ENCODE peak calls at places on chromosomes 4 and X, in five cellular contexts. V is Right ventricle myocardium superior, T is psoas muscle, J is stromal cell of bone marrow, B is progenitor cell of endocrine pancreas. I is an unnamed sample.

GRCh38 chr4:41329361-41329760 is 72.6 kb downstream of the UCHL1 start:
- DNase-seq in V (no peak), T (no peak), J (no peak), B (no peak), I (no peak)

GRCh38 chr4:158722291-158722916 is 792 bp downstream of the PPID start:
- DNase-seq in T (no peak), V (no peak), J (peak; percentile 30), B (no peak), I (peak; percentile 23)

GRCh38 chr4:8044699-8045098 is 105.0 kb upstream of the AFAP1 start:
- DNase-seq in V (no peak), J (no peak), T (no peak), B (no peak), I (no peak)

GRCh38 chr4:118557298-118557851 is 127.8 kb upstream of the METTL14 start:
- DNase-seq in B (no peak), V (no peak), T (no peak), J (peak; percentile 47), I (peak; percentile 29)

GRCh38 chrX:9465380-9466114 is 689 bp downstream of the TBL1X start:
- DNase-seq in V (peak; percentile 49), J (no peak), B (no peak), T (peak; percentile 58), I (no peak)

GRCh38 chr4:52407545-52407944 is 251.6 kb downstream of the USP46 start:
- DNase-seq in B (no peak), J (no peak), V (no peak), T (no peak), I (no peak)

GRCh38 chr4:2823671-2824328 is 19.8 kb upstream of the ADD1 start:
- DNase-seq in B (no peak), J (no peak), T (peak; percentile 40), V (peak; percentile 46), I (no peak)

GRCh38 chr4:102477657-102478056 is 23.5 kb upstream of the NFKB1 start:
- DNase-seq in V (no peak), J (no peak), B (no peak), T (no peak), I (peak; percentile 24)

GRCh38 chrX:130091976-130092522 is 18.2 kb downstream of the ELF4 start:
- DNase-seq in V (peak; percentile 68), B (no peak), T (peak; percentile 62), J (no peak), I (no peak)

GRCh38 chrX:153504445-153505016 is 9.8 kb downstream of the BGN start:
- DNase-seq in V (no peak), T (no peak), B (no peak), J (no peak), I (no peak)

GRCh38 chrX:27918799-27919198 is 62.5 kb downstream of the DCAF8L1 start:
- DNase-seq in V (no peak), B (no peak), T (no peak), J (no peak), I (no peak)

GRCh38 chr4:183797445-183798248 is 107.5 kb upstream of the STOX2 start:
- DNase-seq in T (peak; percentile 60), V (peak; percentile 57), J (no peak), B (peak; percentile 54), I (peak; percentile 6)

GRCh38 chr4:8609406-8609805 is 16.8 kb downstream of the CPZ start:
- DNase-seq in B (no peak), T (no peak), J (no peak), V (no peak), I (no peak)

GRCh38 chr4:157048248-157048647 is 27.7 kb upstream of the GLRB start:
- DNase-seq in V (peak; percentile 45), B (no peak), J (peak; percentile 87), T (peak; percentile 56), I (no peak)

GRCh38 chrX:20974326-20974725 is 399.9 kb upstream of the CNKSR2 start:
- DNase-seq in T (no peak), V (no peak), B (no peak), J (no peak), I (peak; percentile 14)

GRCh38 chrX:378443-378842 is 8.3 kb downstream of the PPP2R3B start:
- DNase-seq in V (peak; percentile 6), B (no peak), J (no peak), T (peak; percentile 15), I (no peak)

GRCh38 chr4:141565379-141566089 is 70.8 kb upstream of the IL15 start:
- DNase-seq in V (no peak), B (no peak), T (no peak), J (no peak), I (no peak)

GRCh38 chr4:10982305-10982704 is 297.7 kb upstream of the CLNK start:
- DNase-seq in T (no peak), J (no peak), B (no peak), V (no peak), I (no peak)

GRCh38 chr4:174697164-174697563 is 131.9 kb downstream of the GLRA3 start:
- DNase-seq in V (no peak), J (peak; percentile 32), B (no peak), T (no peak), I (no peak)

GRCh38 chrX:132875705-132876508 is 82.5 kb downstream of the HS6ST2 start:
- DNase-seq in B (no peak), T (no peak), V (no peak), J (no peak), I (no peak)

GRCh38 chr4:8709050-8709728 is 116.6 kb downstream of the CPZ start:
- DNase-seq in V (no peak), T (peak; percentile 23), B (no peak), J (no peak), I (no peak)

GRCh38 chr4:35689866-35690265 is 554.4 kb downstream of the ARAP2 start:
- DNase-seq in B (no peak), T (no peak), V (no peak), J (no peak), I (no peak)

GRCh38 chr4:37995981-37996770 is 36.0 kb downstream of the PTTG2 start:
- DNase-seq in B (no peak), V (peak; percentile 71), T (peak; percentile 56), J (no peak), I (no peak)

GRCh38 chrX:150051096-150051495 is 112.8 kb upstream of the EOLA2 start:
- DNase-seq in B (no peak), T (no peak), V (no peak), J (no peak), I (no peak)

GRCh38 chr4:139735381-139736256 is 70.0 kb downstream of the MGST2 start:
- DNase-seq in T (peak; percentile 60), J (no peak), B (peak; percentile 49), V (peak; percentile 51), I (no peak)

GRCh38 chr4:10072420-10073017 is 44.1 kb downstream of the WDR1 start:
- DNase-seq in T (no peak), J (no peak), B (no peak), V (no peak), I (no peak)

GRCh38 chrX:154373340-154374306 is 811 bp downstream of the FLNA start:
- DNase-seq in J (peak; percentile 50), T (peak; percentile 69), V (peak; percentile 76), B (peak; percentile 65), I (no peak)